ENCODE peak calls at places on chromosomes 4 and X, in eight cellular contexts. A is left ventricle myocardium inferior, C is M059J, I is ascending aorta, F is HTR-8/SVneo, W is D341Med, O is left ventricle myocardium superior, U is spleen. E is an unnamed sample.

GRCh38 chr4:77203380-77204197 is 46.6 kb downstream of the CCNG2 start:
- DNase-seq in A (peak; percentile 23), C (peak; percentile 68), I (no peak), F (peak; percentile 61), W (peak; percentile 70), O (peak; percentile 29), U (no peak), E (peak; percentile 68)

GRCh38 chrX:38368774-38369173 is 16.4 kb downstream of the OTC start:
- DNase-seq in A (no peak), C (no peak), I (no peak), F (no peak), W (no peak), O (no peak), U (no peak), E (no peak)

GRCh38 chrX:153875391-153876111 is 10.4 kb downstream of the L1CAM start:
- DNase-seq in A (peak; percentile 44), C (no peak), I (no peak), F (peak; percentile 25), W (no peak), O (peak; percentile 66), U (peak; percentile 88), E (peak; percentile 77)

GRCh38 chr4:4402966-4403365 is 16.1 kb downstream of the NSG1 start:
- DNase-seq in A (no peak), C (peak; percentile 71), I (no peak), F (no peak), W (no peak), O (no peak), U (no peak), E (no peak)

GRCh38 chr4:4386296-4386735 is 586 bp upstream of the NSG1 start:
- DNase-seq in A (no peak), C (no peak), I (no peak), F (no peak), W (peak; percentile 63), O (no peak), U (no peak), E (no peak)

GRCh38 chrX:25277574-25277973 is 261.8 kb upstream of the ARX start:
- DNase-seq in A (no peak), C (no peak), I (no peak), F (no peak), W (no peak), O (no peak), U (no peak), E (no peak)

GRCh38 chrX:39152106-39152649 is 350.9 kb downstream of the MID1IP1 start:
- DNase-seq in A (peak; percentile 16), C (no peak), I (no peak), F (no peak), W (peak; percentile 70), O (peak; percentile 58), U (peak; percentile 81), E (peak; percentile 68)

GRCh38 chr4:159227984-159228383 is 125.1 kb downstream of the RAPGEF2 start:
- DNase-seq in A (peak; percentile 80), C (peak; percentile 16), I (peak; percentile 24), F (peak; percentile 56), W (peak; percentile 24), O (peak; percentile 82), U (peak; percentile 76), E (peak; percentile 82)

GRCh38 chr4:121220698-121221097 is 56.6 kb upstream of the TNIP3 start:
- DNase-seq in A (no peak), C (no peak), I (no peak), F (no peak), W (no peak), O (no peak), U (no peak), E (no peak)

GRCh38 chrX:103792916-103793540 is 16.4 kb downstream of the PLP1 start:
- DNase-seq in A (no peak), C (peak; percentile 76), I (no peak), F (peak; percentile 4), W (no peak), O (no peak), U (no peak), E (no peak)

GRCh38 chr4:16119981-16120380 is 36.2 kb upstream of the PROM1 start:
- DNase-seq in A (no peak), C (no peak), I (no peak), F (no peak), W (no peak), O (no peak), U (no peak), E (no peak)

GRCh38 chr4:78074747-78075146 is 17.6 kb downstream of the FRAS1 start:
- DNase-seq in A (no peak), C (no peak), I (no peak), F (no peak), W (no peak), O (no peak), U (no peak), E (no peak)

GRCh38 chrX:96700625-96701024 is 16.0 kb downstream of the DIAPH2 start:
- DNase-seq in A (no peak), C (no peak), I (no peak), F (no peak), W (no peak), O (no peak), U (no peak), E (no peak)

GRCh38 chr4:128823025-128823661 is 13.6 kb downstream of the JADE1 start:
- DNase-seq in A (no peak), C (peak; percentile 86), I (no peak), F (peak; percentile 48), W (no peak), O (no peak), U (no peak), E (no peak)

GRCh38 chr4:77120888-77121508 is 36.0 kb upstream of the CCNG2 start:
- DNase-seq in A (no peak), C (no peak), I (no peak), F (no peak), W (no peak), O (no peak), U (no peak), E (no peak)

E was measured in Right ventricle myocardium inferior.